ENCODE peak calls at places on chromosomes 4 and X, in six cellular contexts. E is breast epithelium, Z is heart left ventricle, K is PC-3, V is left ventricle myocardium inferior, D is K562. Y is an unnamed sample. For H3K4me1, the result is how much of the 10 kb centered on the place peaks cover.

GRCh38 chrX:42714981-42715688 is 62.8 kb downstream of the PPP1R2C start:
- DNase-seq in E (peak), Z (peak), K (peak), V (peak), D (no peak), Y (no peak)

GRCh38 chr4:151439320-151439719 is 30.3 kb downstream of the FHIP1A start:
- DNase-seq in E (no peak), Z (no peak), K (no peak), V (no peak), D (no peak), Y (no peak)

GRCh38 chr4:4780634-4781287 is 78.7 kb upstream of the MSX1 start:
- DNase-seq in E (no peak), Z (no peak), K (peak), V (no peak), D (no peak), Y (no peak)

GRCh38 chrX:40734956-40735317 is 405 bp downstream of the MED14 start:
- DNase-seq in E (no peak), Z (peak), K (no peak), V (no peak), D (no peak), Y (no peak)

GRCh38 chrX:20382082-20382481 is 115.4 kb upstream of the RPS6KA3 start:
- DNase-seq in E (no peak), Z (no peak), K (no peak), V (no peak), D (no peak), Y (no peak)

GRCh38 chrX:75547783-75548182 is 24.9 kb upstream of the ZDHHC15 start:
- DNase-seq in E (peak), Z (peak), K (no peak), V (peak), D (no peak), Y (peak)

GRCh38 chr4:8725845-8726244 is 133.3 kb downstream of the CPZ start:
- DNase-seq in E (no peak), Z (no peak), K (no peak), V (no peak), D (no peak), Y (no peak)

GRCh38 chr4:133102612-133103409 is 46.3 kb upstream of the PCDH10 start:
- DNase-seq in E (no peak), Z (no peak), K (no peak), V (no peak), D (no peak), Y (no peak)

GRCh38 chr4:48141048-48141447 is 7.0 kb upstream of the TXK start:
- DNase-seq in E (no peak), Z (no peak), K (peak), V (no peak), D (peak), Y (no peak)

GRCh38 chr4:173243321-173243720 is 74.7 kb downstream of the GALNT7 start:
- DNase-seq in E (no peak), Z (no peak), K (peak), V (no peak), D (no peak), Y (no peak)

GRCh38 chr4:146275370-146275769 is 61.0 kb downstream of the REELD1 start:
- DNase-seq in E (no peak), Z (no peak), K (no peak), V (no peak), D (no peak), Y (no peak)

GRCh38 chrX:119062750-119063374 is 9.9 kb upstream of the CT47C1 start:
- DNase-seq in E (no peak), Z (no peak), K (peak), V (no peak), D (no peak), Y (no peak)

GRCh38 chr4:112979881-112980421 is 69.5 kb upstream of the ANK2 start:
- DNase-seq in E (no peak), Z (no peak), K (no peak), V (no peak), D (no peak), Y (no peak)

GRCh38 chr4:101355246-101355645 is 7.9 kb upstream of the PPP3CA start:
- DNase-seq in E (no peak), Z (no peak), K (no peak), V (no peak), D (no peak), Y (no peak)

DNA sequence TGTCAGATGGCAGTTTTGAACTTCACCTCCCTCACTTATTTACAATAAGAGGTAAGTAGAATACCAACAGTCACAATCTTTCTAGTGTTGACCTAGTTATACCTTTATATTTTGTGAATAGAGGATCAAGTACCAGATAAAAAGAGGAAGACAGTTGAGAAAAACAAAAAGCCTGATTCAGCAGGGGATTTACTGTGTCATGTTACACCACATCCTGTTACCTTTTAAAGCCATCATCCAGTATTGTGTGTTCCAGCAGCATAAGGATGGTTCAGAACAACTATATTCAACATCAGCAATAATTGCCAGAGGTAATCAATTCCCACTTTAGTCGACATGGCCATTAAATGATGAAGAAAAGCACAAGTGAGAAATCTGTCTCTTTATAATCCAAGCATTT is 21.3 kb upstream of the CXCL6 start:
- DNase-seq in E (no peak), Z (no peak), K (peak), V (no peak), D (no peak), Y (no peak)
- H3K4me1 ChIP-seq in E (under half), Z (under half), K (under half), V (under half), D (under half), Y (under half)

GRCh38 chrX:117834076-117834475 is 282.5 kb downstream of the KLHL13 start:
- DNase-seq in E (no peak), Z (no peak), K (no peak), V (no peak), D (no peak), Y (no peak)
- H3K27ac ChIP-seq in E (no peak), Z (no peak), K (no peak), V (no peak), D (no peak), Y (no peak)

DNA sequence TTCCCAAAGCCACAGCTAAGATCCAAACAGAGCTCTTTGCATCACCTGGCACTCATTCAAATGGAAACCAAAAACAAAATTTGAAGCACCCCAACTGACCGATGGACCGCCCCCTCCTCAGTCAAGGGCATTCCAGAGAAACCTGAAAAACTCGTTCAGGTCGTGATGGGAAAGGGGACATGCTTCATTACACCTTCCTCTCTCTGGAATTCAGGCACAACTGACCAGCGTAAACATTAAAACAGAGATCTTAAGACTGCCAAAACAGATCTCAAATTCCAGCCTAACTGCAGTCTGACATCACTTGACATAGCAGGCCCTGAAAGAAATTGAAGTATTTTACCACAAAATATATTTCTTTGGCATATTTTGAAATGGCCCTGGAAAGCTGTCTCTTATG is 28.5 kb downstream of the PTTG2 start:
- DNase-seq in E (no peak), Z (no peak), K (peak), V (no peak), D (no peak), Y (no peak)
- H3K4me1 ChIP-seq in E (under half), Z (under half), K (under half), V (half or more), D (under half), Y (under half)

DNA sequence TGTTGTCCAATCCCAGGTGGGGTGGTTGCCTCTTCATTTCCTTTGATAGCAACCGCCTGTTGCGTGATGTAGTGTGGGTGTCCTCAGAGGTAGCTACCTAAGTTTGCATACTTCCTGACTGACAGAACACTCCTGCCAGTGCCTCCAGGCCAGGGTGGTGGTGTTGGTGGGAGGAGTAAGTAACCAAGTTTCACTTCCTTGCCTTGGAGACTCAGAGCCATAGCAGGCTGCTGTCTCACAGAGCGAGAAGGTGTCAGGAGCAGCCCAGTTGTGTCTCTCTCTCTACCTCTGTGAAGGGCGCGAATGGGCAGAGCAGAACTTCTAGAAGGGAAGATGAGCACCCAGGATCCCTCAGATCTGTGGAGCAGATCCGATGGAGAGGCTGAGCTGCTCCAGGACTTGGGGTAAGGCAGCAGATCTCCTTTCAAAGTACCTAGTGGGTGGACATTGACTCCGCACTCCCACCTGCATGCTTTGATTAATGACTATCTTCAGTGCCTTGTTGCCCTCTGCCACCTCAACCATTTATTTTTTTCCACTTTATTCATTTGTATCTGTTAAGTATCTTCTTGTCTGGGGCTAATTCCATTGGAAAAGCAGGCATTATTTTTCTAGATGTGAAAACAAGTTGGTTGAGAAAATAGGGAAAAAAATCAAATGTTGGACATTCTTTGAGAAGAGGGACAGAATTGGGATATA is at the start of gene DAPP1:
- DNase-seq in E (peak), Z (no peak), K (peak), V (peak), D (no peak), Y (no peak)
- H3K27ac ChIP-seq in E (peak), Z (no peak), K (peak), V (peak), D (no peak), Y (no peak)

DNA sequence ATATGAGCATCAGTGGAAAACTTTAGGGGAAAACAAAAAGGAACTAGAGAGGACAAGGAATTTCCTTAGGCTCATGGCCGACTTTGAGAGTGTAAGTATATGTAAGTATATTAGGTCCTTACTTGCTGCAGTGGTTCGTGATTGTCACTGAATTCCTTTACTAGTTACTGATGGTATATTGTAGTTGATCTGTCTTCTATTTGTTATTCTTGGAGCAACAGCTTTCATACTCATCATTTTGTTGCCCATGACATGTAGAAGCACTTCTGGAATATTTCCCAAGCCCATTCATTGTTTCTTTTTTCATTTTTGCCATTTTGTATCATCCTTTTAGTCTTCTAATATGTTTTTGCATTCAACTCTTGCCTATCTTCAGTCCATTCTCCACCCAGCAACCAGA is 170.0 kb downstream of the ARHGAP10 start:
- DNase-seq in E (no peak), Z (no peak), K (no peak), V (no peak), D (no peak), Y (no peak)
- H3K4me1 ChIP-seq in E (under half), Z (under half), K (under half), V (under half), D (under half), Y (under half)

Y was measured in gastrocnemius medialis.